ENCODE peak calls at places on chromosomes 5 and 9, in seven cellular contexts. Q, A, W, E, X, D and F are unnamed samples.

GRCh38 chr5:134567651-134568338 is 42.3 kb downstream of the JADE2 start:
- DNase-seq in Q (no peak), A (peak), W (no peak), E (no peak), X (no peak), D (no peak), F (no peak)

GRCh38 chr9:80691229-80691628 is 998.1 kb downstream of the TLE1 start:
- DNase-seq in Q (no peak), A (no peak), W (no peak), E (no peak), X (no peak), D (no peak), F (no peak)

GRCh38 chr9:114449236-114449635 is 56.0 kb downstream of the WHRN start:
- DNase-seq in Q (no peak), A (no peak), W (no peak), E (no peak), X (no peak), D (no peak), F (no peak)

GRCh38 chr9:133322701-133323100 is 13.3 kb downstream of the SURF6 start:
- DNase-seq in Q (no peak), A (no peak), W (no peak), E (no peak), X (no peak), D (no peak), F (no peak)

GRCh38 chr9:113963017-113963620 is 87.0 kb downstream of the ZNF618 start:
- DNase-seq in Q (no peak), A (peak), W (no peak), E (peak), X (no peak), D (no peak), F (no peak)

GRCh38 chr5:124103671-124104070 is 591.7 kb downstream of the CSNK1G3 start:
- DNase-seq in Q (no peak), A (no peak), W (no peak), E (no peak), X (no peak), D (peak), F (no peak)

GRCh38 chr5:171470420-171470819 is 51.0 kb downstream of the FGF18 start:
- DNase-seq in Q (no peak), A (no peak), W (no peak), E (no peak), X (no peak), D (no peak), F (no peak)

GRCh38 chr9:98191615-98192502 is 578 bp downstream of the CORO2A start:
- DNase-seq in Q (no peak), A (no peak), W (peak), E (peak), X (no peak), D (no peak), F (peak)

GRCh38 chr5:82422751-82423181 is 144.6 kb upstream of the RPS23 start:
- DNase-seq in Q (no peak), A (no peak), W (no peak), E (no peak), X (no peak), D (no peak), F (no peak)

GRCh38 chr9:124286292-124286931 is 28.7 kb downstream of the NEK6 start:
- DNase-seq in Q (no peak), A (peak), W (no peak), E (peak), X (peak), D (peak), F (no peak)

GRCh38 chr9:128669786-128670185 is 13.1 kb upstream of the DYNC2I2 start:
- DNase-seq in Q (no peak), A (no peak), W (no peak), E (no peak), X (no peak), D (no peak), F (no peak)

GRCh38 chr5:178304761-178305645 is 72.4 kb upstream of the PHYKPL start:
- DNase-seq in Q (no peak), A (no peak), W (no peak), E (no peak), X (no peak), D (no peak), F (no peak)

GRCh38 chr5:179284751-179285191 is 60.5 kb downstream of the ADAMTS2 start:
- DNase-seq in Q (no peak), A (no peak), W (no peak), E (no peak), X (no peak), D (no peak), F (no peak)

GRCh38 chr5:34898258-34898895 is 16.9 kb downstream of the RAD1 start:
- DNase-seq in Q (peak), A (peak), W (peak), E (peak), X (peak), D (no peak), F (peak)

GRCh38 chr9:16309350-16310271 is 560.9 kb downstream of the BNC2 start:
- DNase-seq in Q (no peak), A (peak), W (no peak), E (no peak), X (no peak), D (no peak), F (no peak)

GRCh38 chr9:73079326-73079725 is 72.3 kb upstream of the ANXA1 start:
- DNase-seq in Q (no peak), A (no peak), W (no peak), E (no peak), X (no peak), D (no peak), F (no peak)

GRCh38 chr9:93178851-93179786 is 4.8 kb upstream of the WNK2 start:
- DNase-seq in Q (no peak), A (no peak), W (no peak), E (no peak), X (no peak), D (no peak), F (no peak)

GRCh38 chr5:24783596-24783995 is 138.8 kb upstream of the CDH10 start:
- DNase-seq in Q (no peak), A (no peak), W (no peak), E (no peak), X (no peak), D (no peak), F (no peak)

GRCh38 chr5:124393564-124394379 is 352.7 kb downstream of the ZNF608 start:
- DNase-seq in Q (no peak), A (no peak), W (no peak), E (no peak), X (no peak), D (no peak), F (no peak)

GRCh38 chr9:128706045-128706444 is 3.7 kb downstream of the PKN3 start:
- DNase-seq in Q (no peak), A (no peak), W (no peak), E (no peak), X (no peak), D (no peak), F (no peak)

GRCh38 chr5:137619191-137619870 is 116.6 kb downstream of the KLHL3 start:
- DNase-seq in Q (no peak), A (peak), W (no peak), E (no peak), X (peak), D (peak), F (no peak)

GRCh38 chr5:80275347-80275746 is 19.5 kb upstream of the SERINC5 start:
- DNase-seq in Q (no peak), A (peak), W (no peak), E (no peak), X (no peak), D (no peak), F (no peak)

GRCh38 chr9:131747352-131747751 is 7.5 kb upstream of the RAPGEF1 start:
- DNase-seq in Q (no peak), A (peak), W (no peak), E (no peak), X (no peak), D (no peak), F (no peak)

GRCh38 chr5:42022383-42022782 is 97.3 kb downstream of the FBXO4 start:
- DNase-seq in Q (no peak), A (no peak), W (no peak), E (no peak), X (no peak), D (no peak), F (no peak)

GRCh38 chr5:42912184-42912766 is 100.6 kb upstream of the SELENOP start:
- DNase-seq in Q (peak), A (peak), W (peak), E (no peak), X (peak), D (no peak), F (peak)

GRCh38 chr9:132268725-132269352 is 85.9 kb downstream of the SETX start:
- DNase-seq in Q (no peak), A (peak), W (peak), E (peak), X (peak), D (no peak), F (peak)

GRCh38 chr5:123098767-123099513 is 9.9 kb downstream of the PRDM6 start:
- DNase-seq in Q (no peak), A (no peak), W (no peak), E (no peak), X (no peak), D (no peak), F (no peak)

GRCh38 chr5:78738693-78739300 is 90.2 kb upstream of the LHFPL2 start:
- DNase-seq in Q (no peak), A (no peak), W (no peak), E (peak), X (no peak), D (no peak), F (no peak)

GRCh38 chr5:56310711-56311204 is 77.6 kb upstream of the ANKRD55 start:
- DNase-seq in Q (no peak), A (no peak), W (no peak), E (no peak), X (no peak), D (no peak), F (no peak)

GRCh38 chr5:157548513-157549282 is 26.9 kb downstream of the ADAM19 start:
- DNase-seq in Q (no peak), A (peak), W (no peak), E (no peak), X (no peak), D (no peak), F (no peak)

GRCh38 chr5:159650803-159651202 is 265.5 kb upstream of the ADRA1B start:
- DNase-seq in Q (no peak), A (no peak), W (no peak), E (no peak), X (no peak), D (no peak), F (no peak)